ENCODE peak calls at places on chromosomes 2 and 18, in eight cellular contexts. W is stimulated activated naive CD8-positive, alpha-beta T cell treated with anti-CD3 and anti-CD28 coated beads, Interleukin-15, Interleukin-2, amounts not matched to agents 100 U/mL and 50 U/mL, for 24 hours; L is OCI-LY7; E is lower lobe of right lung; S is GM04504; R is amniotic stem cell; K is NCI-H2081; A is kidney. V is an unnamed sample.

GRCh38 chr2:10709290-10709939 is 12.0 kb upstream of the ATP6V1C2 start:
- DNase-seq in W (no peak), L (peak), E (no peak), S (no peak), R (no peak), K (peak), A (no peak), V (no peak)

GRCh38 chr2:97845818-97846217 is 132.4 kb downstream of the ZAP70 start:
- DNase-seq in W (no peak), L (no peak), E (no peak), S (no peak), R (no peak), K (no peak), A (no peak), V (no peak)

GRCh38 chr18:43572165-43572564 is 294.9 kb upstream of the SYT4 start:
- DNase-seq in W (no peak), L (no peak), E (no peak), S (no peak), R (no peak), K (no peak), A (no peak), V (no peak)

GRCh38 chr2:105521176-105521575 is 122.3 kb upstream of the FHL2 start:
- DNase-seq in W (no peak), L (no peak), E (no peak), S (no peak), R (peak), K (peak), A (no peak), V (peak)

GRCh38 chr2:127422631-127423475 is 4.6 kb downstream of the PROC start:
- DNase-seq in W (peak), L (no peak), E (peak), S (no peak), R (no peak), K (peak), A (no peak), V (no peak)

GRCh38 chr2:171160119-171160629 is 519 bp downstream of the TLK1 start:
- DNase-seq in W (peak), L (peak), E (peak), S (peak), R (peak), K (peak), A (peak), V (peak)

GRCh38 chr2:8487461-8487932 is 194.4 kb upstream of the ID2 start:
- DNase-seq in W (no peak), L (no peak), E (no peak), S (no peak), R (no peak), K (no peak), A (no peak), V (no peak)

GRCh38 chr2:20534913-20535801 is 88.3 kb downstream of the RHOB start:
- DNase-seq in W (no peak), L (no peak), E (no peak), S (no peak), R (no peak), K (no peak), A (no peak), V (no peak)

GRCh38 chr2:238120463-238121298 is 17.8 kb upstream of the KLHL30 start:
- DNase-seq in W (no peak), L (no peak), E (peak), S (no peak), R (no peak), K (no peak), A (peak), V (no peak)

GRCh38 chr2:98772531-98772930 is 41.6 kb upstream of the MGAT4A start:
- DNase-seq in W (no peak), L (no peak), E (no peak), S (no peak), R (no peak), K (no peak), A (no peak), V (no peak)

GRCh38 chr2:46846454-46846990 is 69.1 kb downstream of the MCFD2 start:
- DNase-seq in W (no peak), L (no peak), E (no peak), S (no peak), R (no peak), K (no peak), A (peak), V (no peak)

GRCh38 chr2:8566788-8567468 is 114.9 kb upstream of the ID2 start:
- DNase-seq in W (no peak), L (no peak), E (no peak), S (no peak), R (no peak), K (peak), A (no peak), V (no peak)

GRCh38 chr2:238555786-238556542 is 129.2 kb downstream of the ASB1 start:
- DNase-seq in W (no peak), L (no peak), E (no peak), S (no peak), R (no peak), K (no peak), A (no peak), V (no peak)

GRCh38 chr2:74646201-74646600 is 1.9 kb downstream of the M1AP start:
- DNase-seq in W (no peak), L (no peak), E (no peak), S (no peak), R (no peak), K (no peak), A (no peak), V (no peak)

GRCh38 chr2:32464441-32464840 is 107.6 kb downstream of the BIRC6 start:
- DNase-seq in W (no peak), L (no peak), E (no peak), S (no peak), R (no peak), K (no peak), A (no peak), V (no peak)